ENCODE peak calls at places on chromosome 1, in six cellular contexts. M is cardiac fibroblast; G is CD4-positive, alpha-beta T cell; Z is fibroblast of mammary gland; P is mammary epithelial cell; F is cardiac muscle cell. A is an unnamed sample.

GRCh38 chr1:168223681-168224515 is 1.9 kb upstream of the SFT2D2 start:
- DNase-seq in Z (peak), P (no peak), G (no peak), M (no peak), F (no peak), A (no peak)

GRCh38 chr1:39105841-39106765 is 80.0 kb downstream of the NDUFS5 start:
- DNase-seq in G (no peak), P (peak), F (peak), Z (peak), M (peak), A (peak)

GRCh38 chr1:76833151-76833550 is 34.1 kb upstream of the ST6GALNAC5 start:
- DNase-seq in F (no peak), Z (no peak), P (peak), M (no peak), G (no peak), A (no peak)

GRCh38 chr1:161229896-161230295 is 4.0 kb downstream of the TOMM40L start:
- DNase-seq in G (no peak), F (peak), Z (no peak), M (no peak), P (no peak), A (no peak)

GRCh38 chr1:78840447-78841251 is 165.9 kb downstream of the ADGRL4 start:
- DNase-seq in F (peak), G (no peak), P (peak), Z (peak), M (peak), A (peak)

GRCh38 chr1:204889681-204890373 is 19.2 kb downstream of the NFASC start:
- DNase-seq in M (no peak), Z (peak), G (no peak), F (peak), P (no peak), A (no peak)

GRCh38 chr1:32071758-32072621 is 749 bp upstream of the TMEM39B start:
- DNase-seq in Z (peak), G (no peak), F (no peak), M (peak), P (no peak), A (peak)

GRCh38 chr1:208093754-208094719 is 150.1 kb downstream of the PLXNA2 start:
- DNase-seq in F (peak), P (peak), Z (peak), G (peak), M (peak), A (peak)

GRCh38 chr1:247352175-247352574 is 20.5 kb upstream of the ZNF496 start:
- DNase-seq in P (no peak), Z (no peak), G (no peak), F (no peak), M (no peak), A (no peak)